ENCODE peak calls at places on chromosomes 4 and X, in four cellular contexts. K, S, T and O are unnamed samples.

GRCh38 chr4:22653752-22654151 is 39.0 kb upstream of the GBA3 start:
- DNase-seq in K (no peak), S (no peak), T (no peak), O (no peak)

GRCh38 chr4:7867191-7867590 is 72.5 kb downstream of the AFAP1 start:
- DNase-seq in K (no peak), S (no peak), T (no peak), O (no peak)

GRCh38 chr4:112145820-112146813 is 863 bp downstream of the FAM241A start:
- DNase-seq in K (peak; percentile 72), S (peak; percentile 27), T (peak; percentile 13), O (no peak)

GRCh38 chr4:152098365-152099060 is 337.7 kb upstream of the GATB start:
- DNase-seq in K (no peak), S (no peak), T (no peak), O (no peak)

GRCh38 chrX:111504941-111505340 is 6.5 kb upstream of the SERTM2 start:
- DNase-seq in K (no peak), S (no peak), T (no peak), O (no peak)

GRCh38 chrX:107506596-107507031 is 57.2 kb downstream of the FRMPD3 start:
- DNase-seq in K (no peak), S (no peak), T (no peak), O (peak; percentile 45)

GRCh38 chrX:46758163-46758955 is 559 bp downstream of the SLC9A7 start:
- DNase-seq in K (peak; percentile 51), S (peak; percentile 18), T (no peak), O (peak; percentile 48)

GRCh38 chr4:15577508-15577907 is 77.6 kb downstream of the FBXL5 start:
- DNase-seq in K (no peak), S (no peak), T (no peak), O (no peak)

GRCh38 chr4:116925900-116926457 is 159.4 kb downstream of the TRAM1L1 start:
- DNase-seq in K (peak; percentile 30), S (no peak), T (no peak), O (no peak)

GRCh38 chr4:181685461-181685860 is 557.7 kb upstream of the TENM3 start:
- DNase-seq in K (no peak), S (no peak), T (peak; percentile 41), O (no peak)